ENCODE peak calls at places on chromosomes 7 and 10, in eight cellular contexts. One of them, this sample, is unnamed.

GRCh38 chr10:28949005-28950004 is 272.0 kb downstream of the BAMBI start:
- DNase-seq in hepatocyte: peak; percentile 31
- DNase-seq in Peyer's patch: no peak
- DNase-seq in AG04450: no peak
- DNase-seq in pancreas: no peak
- DNase-seq in endodermal cell: no peak
- DNase-seq in ovary: no peak
- DNase-seq in lung: no peak
- DNase-seq in this sample: no peak

GRCh38 chr7:100132697-100133137 is 6.0 kb downstream of the MBLAC1 start:
- DNase-seq in endodermal cell: peak; percentile 90
- DNase-seq in hepatocyte: peak; percentile 81
- DNase-seq in AG04450: no peak
- DNase-seq in ovary: no peak
- DNase-seq in pancreas: peak; percentile 70
- DNase-seq in Peyer's patch: peak; percentile 67
- DNase-seq in lung: peak; percentile 51
- DNase-seq in this sample: no peak

GRCh38 chr7:41472427-41473125 is 230.3 kb downstream of the INHBA start:
- DNase-seq in lung: no peak
- DNase-seq in AG04450: no peak
- DNase-seq in ovary: no peak
- DNase-seq in pancreas: no peak
- DNase-seq in Peyer's patch: no peak
- DNase-seq in hepatocyte: no peak
- DNase-seq in endodermal cell: no peak
- DNase-seq in this sample: no peak

GRCh38 chr10:132699411-132700167 is 86.4 kb downstream of the NKX6-2 start:
- DNase-seq in lung: no peak
- DNase-seq in AG04450: no peak
- DNase-seq in endodermal cell: peak; percentile 33
- DNase-seq in pancreas: peak; percentile 49
- DNase-seq in hepatocyte: no peak
- DNase-seq in ovary: no peak
- DNase-seq in Peyer's patch: no peak
- DNase-seq in this sample: no peak

GRCh38 chr10:1553951-1554350 is 183.4 kb downstream of the ADARB2 start:
- DNase-seq in ovary: no peak
- DNase-seq in endodermal cell: no peak
- DNase-seq in hepatocyte: no peak
- DNase-seq in pancreas: no peak
- DNase-seq in Peyer's patch: no peak
- DNase-seq in AG04450: no peak
- DNase-seq in lung: no peak
- DNase-seq in this sample: no peak

GRCh38 chr10:130453036-130453720 is 317.0 kb downstream of the GLRX3 start:
- DNase-seq in pancreas: no peak
- DNase-seq in endodermal cell: no peak
- DNase-seq in lung: no peak
- DNase-seq in hepatocyte: no peak
- DNase-seq in Peyer's patch: no peak
- DNase-seq in ovary: no peak
- DNase-seq in AG04450: no peak
- DNase-seq in this sample: no peak

GRCh38 chr10:97327348-97328294 is 6.9 kb downstream of the FRAT2 start:
- DNase-seq in AG04450: no peak
- DNase-seq in lung: peak; percentile 36
- DNase-seq in ovary: no peak
- DNase-seq in pancreas: no peak
- DNase-seq in Peyer's patch: no peak
- DNase-seq in endodermal cell: peak; percentile 51
- DNase-seq in hepatocyte: peak; percentile 37
- DNase-seq in this sample: no peak

GRCh38 chr10:72108811-72109618 is 20.7 kb upstream of the SPOCK2 start:
- DNase-seq in Peyer's patch: no peak
- DNase-seq in endodermal cell: no peak
- DNase-seq in ovary: no peak
- DNase-seq in lung: no peak
- DNase-seq in AG04450: no peak
- DNase-seq in pancreas: no peak
- DNase-seq in hepatocyte: no peak
- DNase-seq in this sample: no peak

GRCh38 chr10:102408728-102409603 is 9.6 kb downstream of the PSD start:
- DNase-seq in lung: no peak
- DNase-seq in Peyer's patch: peak; percentile 35
- DNase-seq in hepatocyte: peak; percentile 84
- DNase-seq in AG04450: no peak
- DNase-seq in pancreas: peak; percentile 73
- DNase-seq in endodermal cell: peak; percentile 78
- DNase-seq in ovary: peak; percentile 74
- DNase-seq in this sample: no peak

GRCh38 chr10:122171270-122171669 is 99.8 kb upstream of the BTBD16 start:
- DNase-seq in ovary: no peak
- DNase-seq in pancreas: no peak
- DNase-seq in AG04450: no peak
- DNase-seq in lung: no peak
- DNase-seq in Peyer's patch: no peak
- DNase-seq in endodermal cell: no peak
- DNase-seq in hepatocyte: no peak
- DNase-seq in this sample: no peak

GRCh38 chr7:22561895-22562593 is 62.1 kb upstream of the STEAP1B start:
- DNase-seq in endodermal cell: peak; percentile 71
- DNase-seq in pancreas: no peak
- DNase-seq in hepatocyte: peak; percentile 62
- DNase-seq in ovary: no peak
- DNase-seq in AG04450: no peak
- DNase-seq in Peyer's patch: no peak
- DNase-seq in lung: peak; percentile 17
- DNase-seq in this sample: no peak

GRCh38 chr7:73986158-73986631 is 41.8 kb upstream of the ELN start:
- DNase-seq in ovary: no peak
- DNase-seq in endodermal cell: no peak
- DNase-seq in AG04450: no peak
- DNase-seq in hepatocyte: peak; percentile 51
- DNase-seq in Peyer's patch: no peak
- DNase-seq in pancreas: no peak
- DNase-seq in lung: no peak
- DNase-seq in this sample: no peak

GRCh38 chr7:73698410-73698809 is 15.0 kb downstream of the BUD23 start:
- DNase-seq in lung: no peak
- DNase-seq in endodermal cell: no peak
- DNase-seq in Peyer's patch: no peak
- DNase-seq in AG04450: no peak
- DNase-seq in pancreas: no peak
- DNase-seq in hepatocyte: no peak
- DNase-seq in ovary: no peak
- DNase-seq in this sample: no peak

GRCh38 chr7:122944682-122945303 is 50.7 kb downstream of the TAS2R16 start:
- DNase-seq in lung: no peak
- DNase-seq in Peyer's patch: no peak
- DNase-seq in AG04450: no peak
- DNase-seq in endodermal cell: no peak
- DNase-seq in ovary: no peak
- DNase-seq in hepatocyte: no peak
- DNase-seq in pancreas: no peak
- DNase-seq in this sample: no peak

GRCh38 chr7:112422842-112423496 is 27.3 kb upstream of the IFRD1 start:
- DNase-seq in ovary: peak; percentile 68
- DNase-seq in AG04450: no peak
- DNase-seq in Peyer's patch: peak; percentile 25
- DNase-seq in lung: peak; percentile 64
- DNase-seq in pancreas: peak; percentile 62
- DNase-seq in hepatocyte: peak; percentile 83
- DNase-seq in endodermal cell: peak; percentile 92
- DNase-seq in this sample: peak; percentile 71

GRCh38 chr7:42162560-42163325 is 74.3 kb downstream of the GLI3 start:
- DNase-seq in hepatocyte: no peak
- DNase-seq in Peyer's patch: no peak
- DNase-seq in endodermal cell: no peak
- DNase-seq in AG04450: no peak
- DNase-seq in lung: no peak
- DNase-seq in pancreas: no peak
- DNase-seq in ovary: no peak
- DNase-seq in this sample: no peak

GRCh38 chr7:147492621-147493020 is 1097.9 kb upstream of the C7orf33 start:
- DNase-seq in hepatocyte: no peak
- DNase-seq in AG04450: no peak
- DNase-seq in endodermal cell: no peak
- DNase-seq in pancreas: no peak
- DNase-seq in lung: no peak
- DNase-seq in Peyer's patch: no peak
- DNase-seq in ovary: no peak
- DNase-seq in this sample: no peak

GRCh38 chr7:154587812-154588211 is 415.1 kb downstream of the PAXIP1 start:
- DNase-seq in endodermal cell: no peak
- DNase-seq in hepatocyte: no peak
- DNase-seq in Peyer's patch: no peak
- DNase-seq in AG04450: no peak
- DNase-seq in pancreas: no peak
- DNase-seq in ovary: no peak
- DNase-seq in lung: peak; percentile 23
- DNase-seq in this sample: no peak
- H3K27me3 ChIP-seq in endodermal cell: no peaks in the 10 kb centered on the region
- H3K27me3 ChIP-seq in hepatocyte: no peaks in the 10 kb centered on the region
- H3K27me3 ChIP-seq in Peyer's patch: no peaks in the 10 kb centered on the region
- H3K27me3 ChIP-seq in AG04450: no peaks in the 10 kb centered on the region
- H3K27me3 ChIP-seq in pancreas: no peaks in the 10 kb centered on the region
- H3K27me3 ChIP-seq in ovary: no peaks in the 10 kb centered on the region
- H3K27me3 ChIP-seq in lung: no peaks in the 10 kb centered on the region
- H3K27me3 ChIP-seq in this sample: no peaks in the 10 kb centered on the region

DNA sequence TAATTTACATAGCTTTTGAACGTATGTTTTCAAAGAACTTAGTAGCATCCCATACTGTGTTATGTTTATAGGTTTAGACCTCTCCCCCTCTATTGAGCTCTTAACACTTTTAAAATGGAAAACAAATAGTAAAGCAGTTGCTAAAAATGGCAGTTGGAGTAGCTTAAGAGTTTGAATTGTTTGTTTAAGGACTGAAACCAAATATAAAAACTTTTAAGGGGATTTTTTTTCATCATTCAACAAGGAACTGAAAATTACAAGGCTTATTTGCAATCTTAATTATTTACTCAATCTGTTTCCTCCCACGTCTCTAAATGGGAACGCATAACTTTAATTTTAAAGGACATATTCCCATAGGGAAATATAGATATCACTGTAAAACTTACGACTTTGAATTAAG is 1.5 kb upstream of the SPAG6 start:
- DNase-seq in hepatocyte: no peak
- DNase-seq in lung: no peak
- DNase-seq in AG04450: no peak
- DNase-seq in Peyer's patch: no peak
- DNase-seq in ovary: no peak
- DNase-seq in pancreas: no peak
- DNase-seq in endodermal cell: no peak
- DNase-seq in this sample: no peak
- H3K27me3 ChIP-seq in hepatocyte: peaks cover 83% of the 10 kb centered on the region
- H3K27me3 ChIP-seq in lung: peaks cover 8% of the 10 kb centered on the region
- H3K27me3 ChIP-seq in AG04450: peaks cover 66% of the 10 kb centered on the region
- H3K27me3 ChIP-seq in Peyer's patch: no peaks in the 10 kb centered on the region
- H3K27me3 ChIP-seq in ovary: no peaks in the 10 kb centered on the region
- H3K27me3 ChIP-seq in pancreas: peaks cover 73% of the 10 kb centered on the region
- H3K27me3 ChIP-seq in endodermal cell: peaks cover 95% of the 10 kb centered on the region
- H3K27me3 ChIP-seq in this sample: peaks cover 64% of the 10 kb centered on the region

GRCh38 chr7:151173386-151174245 is 6.1 kb upstream of the GBX1 start:
- DNase-seq in Peyer's patch: no peak
- DNase-seq in endodermal cell: no peak
- DNase-seq in lung: no peak
- DNase-seq in hepatocyte: no peak
- DNase-seq in ovary: no peak
- DNase-seq in pancreas: no peak
- DNase-seq in AG04450: no peak
- DNase-seq in this sample: no peak

GRCh38 chr7:151174246-151175046 is 7.0 kb upstream of the GBX1 start:
- DNase-seq in hepatocyte: no peak
- DNase-seq in AG04450: no peak
- DNase-seq in Peyer's patch: no peak
- DNase-seq in endodermal cell: no peak
- DNase-seq in pancreas: no peak
- DNase-seq in lung: no peak
- DNase-seq in ovary: peak; percentile 45
- DNase-seq in this sample: no peak

GRCh38 chr7:151175793-151176311 is 8.4 kb upstream of the GBX1 start:
- DNase-seq in ovary: no peak
- DNase-seq in endodermal cell: peak; percentile 68
- DNase-seq in pancreas: no peak
- DNase-seq in AG04450: no peak
- DNase-seq in Peyer's patch: no peak
- DNase-seq in hepatocyte: no peak
- DNase-seq in lung: no peak
- DNase-seq in this sample: no peak

GRCh38 chr7:151176401-151176800 is 8.9 kb upstream of the GBX1 start:
- DNase-seq in hepatocyte: no peak
- DNase-seq in lung: no peak
- DNase-seq in pancreas: no peak
- DNase-seq in endodermal cell: no peak
- DNase-seq in Peyer's patch: no peak
- DNase-seq in ovary: no peak
- DNase-seq in AG04450: no peak
- DNase-seq in this sample: no peak

GRCh38 chr7:151175047-151175792 is 7.7 kb upstream of the GBX1 start:
- DNase-seq in ovary: no peak
- DNase-seq in endodermal cell: no peak
- DNase-seq in hepatocyte: no peak
- DNase-seq in lung: no peak
- DNase-seq in Peyer's patch: no peak
- DNase-seq in pancreas: no peak
- DNase-seq in AG04450: no peak
- DNase-seq in this sample: no peak
- H3K27me3 ChIP-seq in ovary: no peaks in the 10 kb centered on the region
- H3K27me3 ChIP-seq in endodermal cell: peaks cover 34% of the 10 kb centered on the region
- H3K27me3 ChIP-seq in hepatocyte: peaks cover 25% of the 10 kb centered on the region
- H3K27me3 ChIP-seq in lung: peaks cover 4% of the 10 kb centered on the region
- H3K27me3 ChIP-seq in Peyer's patch: no peaks in the 10 kb centered on the region
- H3K27me3 ChIP-seq in pancreas: peaks cover 5% of the 10 kb centered on the region
- H3K27me3 ChIP-seq in AG04450: peaks cover 50% of the 10 kb centered on the region
- H3K27me3 ChIP-seq in this sample: no peaks in the 10 kb centered on the region

GRCh38 chr7:167087-167855 is 25.1 kb upstream of the FAM20C start:
- DNase-seq in lung: no peak
- DNase-seq in endodermal cell: no peak
- DNase-seq in ovary: no peak
- DNase-seq in Peyer's patch: no peak
- DNase-seq in AG04450: no peak
- DNase-seq in hepatocyte: no peak
- DNase-seq in pancreas: peak; percentile 52
- DNase-seq in this sample: no peak

GRCh38 chr7:164882-165660 is 27.3 kb upstream of the FAM20C start:
- DNase-seq in Peyer's patch: no peak
- DNase-seq in endodermal cell: no peak
- DNase-seq in ovary: no peak
- DNase-seq in lung: no peak
- DNase-seq in AG04450: no peak
- DNase-seq in hepatocyte: peak; percentile 76
- DNase-seq in pancreas: peak; percentile 43
- DNase-seq in this sample: no peak

GRCh38 chr7:167976-168791 is 24.2 kb upstream of the FAM20C start:
- DNase-seq in lung: no peak
- DNase-seq in hepatocyte: no peak
- DNase-seq in pancreas: peak; percentile 47
- DNase-seq in ovary: no peak
- DNase-seq in AG04450: no peak
- DNase-seq in Peyer's patch: no peak
- DNase-seq in endodermal cell: no peak
- DNase-seq in this sample: no peak

GRCh38 chr7:165661-166369 is 26.6 kb upstream of the FAM20C start:
- DNase-seq in lung: no peak
- DNase-seq in pancreas: no peak
- DNase-seq in hepatocyte: peak; percentile 41
- DNase-seq in ovary: no peak
- DNase-seq in Peyer's patch: no peak
- DNase-seq in AG04450: no peak
- DNase-seq in endodermal cell: no peak
- DNase-seq in this sample: no peak

GRCh38 chr7:166370-167060 is 25.9 kb upstream of the FAM20C start:
- DNase-seq in ovary: no peak
- DNase-seq in lung: no peak
- DNase-seq in endodermal cell: no peak
- DNase-seq in AG04450: no peak
- DNase-seq in Peyer's patch: no peak
- DNase-seq in hepatocyte: peak; percentile 37
- DNase-seq in pancreas: peak; percentile 48
- DNase-seq in this sample: no peak
- H3K27me3 ChIP-seq in ovary: no peaks in the 10 kb centered on the region
- H3K27me3 ChIP-seq in lung: no peaks in the 10 kb centered on the region
- H3K27me3 ChIP-seq in endodermal cell: no peaks in the 10 kb centered on the region
- H3K27me3 ChIP-seq in AG04450: peaks cover 31% of the 10 kb centered on the region
- H3K27me3 ChIP-seq in Peyer's patch: no peaks in the 10 kb centered on the region
- H3K27me3 ChIP-seq in hepatocyte: no peaks in the 10 kb centered on the region
- H3K27me3 ChIP-seq in pancreas: no peaks in the 10 kb centered on the region
- H3K27me3 ChIP-seq in this sample: no peaks in the 10 kb centered on the region

This sample was measured in gastrocnemius medialis.